ENCODE peak calls at places on chromosomes 13 and 19, in ten cellular contexts. Z is NCI-H2081, W is epithelial cell of esophagus, M is AG08396, I is hepatic stellate cell, O is HAP-1, E is left ventricle myocardium superior, B is Panc1, V is C1 segment of cervical spinal cord, K is mesenchymal stem cell. T is an unnamed sample.

GRCh38 chr13:28147489-28147888 is 9.1 kb downstream of the PAN3 start:
- DNase-seq in Z (no peak), W (peak), M (peak), I (no peak), O (no peak), E (no peak), B (no peak), V (no peak), K (no peak), T (no peak)

GRCh38 chr13:98482476-98483444 is 94.1 kb downstream of the STK24 start:
- DNase-seq in Z (no peak), W (peak), M (peak), I (peak), O (no peak), E (peak), B (peak), V (no peak), K (peak), T (no peak)

GRCh38 chr13:44401577-44401976 is 28.0 kb downstream of the SERP2 start:
- DNase-seq in Z (no peak), W (peak), M (no peak), I (no peak), O (no peak), E (no peak), B (no peak), V (no peak), K (no peak), T (no peak)

GRCh38 chr19:2039959-2040646 is 10.9 kb downstream of the MKNK2 start:
- DNase-seq in Z (no peak), W (no peak), M (no peak), I (no peak), O (no peak), E (peak), B (no peak), V (no peak), K (no peak), T (no peak)

GRCh38 chr19:19403373-19403901 is 2.0 kb upstream of the GATAD2A start:
- DNase-seq in Z (no peak), W (peak), M (peak), I (peak), O (no peak), E (no peak), B (no peak), V (no peak), K (peak), T (no peak)

GRCh38 chr13:106503272-106503671 is 32.2 kb downstream of the EFNB2 start:
- DNase-seq in Z (no peak), W (peak), M (no peak), I (no peak), O (no peak), E (no peak), B (no peak), V (no peak), K (no peak), T (no peak)

GRCh38 chr13:106899444-106899843 is 331.5 kb upstream of the ARGLU1 start:
- DNase-seq in Z (no peak), W (no peak), M (no peak), I (no peak), O (no peak), E (no peak), B (no peak), V (no peak), K (no peak), T (no peak)

GRCh38 chr19:38404858-38405257 is 2.0 kb downstream of the FAM98C start:
- DNase-seq in Z (no peak), W (no peak), M (no peak), I (no peak), O (no peak), E (no peak), B (no peak), V (no peak), K (no peak), T (peak)

GRCh38 chr13:33262997-33263396 is 22.6 kb downstream of the STARD13 start:
- DNase-seq in Z (no peak), W (no peak), M (no peak), I (no peak), O (no peak), E (no peak), B (no peak), V (no peak), K (no peak), T (no peak)

GRCh38 chr13:78187781-78188180 is 269.1 kb upstream of the EDNRB start:
- DNase-seq in Z (no peak), W (no peak), M (no peak), I (no peak), O (no peak), E (no peak), B (no peak), V (no peak), K (no peak), T (no peak)

GRCh38 chr13:109871018-109871370 is 84.6 kb upstream of the IRS2 start:
- DNase-seq in Z (no peak), W (peak), M (no peak), I (no peak), O (no peak), E (no peak), B (no peak), V (no peak), K (peak), T (no peak)

GRCh38 chr13:20580257-20580656 is 13.3 kb downstream of the IFT88 start:
- DNase-seq in Z (no peak), W (no peak), M (no peak), I (no peak), O (no peak), E (no peak), B (no peak), V (no peak), K (no peak), T (no peak)

GRCh38 chr13:97249093-97249787 is 27.1 kb downstream of the MBNL2 start:
- DNase-seq in Z (no peak), W (no peak), M (no peak), I (no peak), O (no peak), E (no peak), B (no peak), V (no peak), K (peak), T (no peak)

GRCh38 chr19:55340784-55341147 is 1.1 kb downstream of the KMT5C start:
- DNase-seq in Z (peak), W (no peak), M (no peak), I (no peak), O (no peak), E (no peak), B (no peak), V (no peak), K (peak), T (no peak)

GRCh38 chr19:17423429-17424208 is 3.8 kb downstream of the MVB12A start:
- DNase-seq in Z (no peak), W (peak), M (no peak), I (no peak), O (no peak), E (no peak), B (no peak), V (no peak), K (no peak), T (no peak)

GRCh38 chr19:44643605-44644390 is at the start of gene PVR:
- DNase-seq in Z (peak), W (peak), M (peak), I (peak), O (peak), E (peak), B (peak), V (no peak), K (peak), T (peak)

GRCh38 chr13:80562423-80562822 is 221.5 kb upstream of the SPRY2 start:
- DNase-seq in Z (peak), W (no peak), M (no peak), I (no peak), O (no peak), E (no peak), B (no peak), V (no peak), K (no peak), T (no peak)

GRCh38 chr13:49791214-49791752 is 1.2 kb downstream of the KPNA3 start:
- DNase-seq in Z (no peak), W (peak), M (no peak), I (no peak), O (peak), E (no peak), B (no peak), V (no peak), K (peak), T (no peak)

GRCh38 chr13:26342898-26343297 is 89.0 kb downstream of the CDK8 start:
- DNase-seq in Z (no peak), W (no peak), M (no peak), I (no peak), O (no peak), E (no peak), B (no peak), V (no peak), K (no peak), T (no peak)

GRCh38 chr13:49240017-49240416 is 7.7 kb upstream of the CDADC1 start:
- DNase-seq in Z (peak), W (peak), M (no peak), I (no peak), O (peak), E (no peak), B (no peak), V (no peak), K (peak), T (no peak)

GRCh38 chr19:58569191-58569942 is 3.8 kb downstream of the MZF1 start:
- DNase-seq in Z (no peak), W (no peak), M (no peak), I (no peak), O (no peak), E (no peak), B (no peak), V (no peak), K (no peak), T (peak)